ENCODE peak calls at places on chromosomes 2 and 18, in seven cellular contexts. T, V, O, P, I, K and N are unnamed samples.
A peak's percentile ranks its signal among the peaks of the same experiment; 100 is the strongest.

GRCh38 chr2:16075045-16076012 is 135.0 kb downstream of the MYCN start:
- DNase-seq in T (no peak), V (no peak), O (no peak), P (no peak), I (no peak), K (no peak), N (no peak)

GRCh38 chr2:196277002-196277401 is 105.6 kb upstream of the STK17B start:
- DNase-seq in T (no peak), V (peak; percentile 31), O (no peak), P (peak; percentile 30), I (no peak), K (no peak), N (peak; percentile 50)

GRCh38 chr18:74638210-74638609 is 40.5 kb downstream of the ZNF407 start:
- DNase-seq in T (no peak), V (no peak), O (no peak), P (no peak), I (no peak), K (no peak), N (no peak)

GRCh38 chr2:106623424-106623823 is 136.3 kb downstream of the CD8B2 start:
- DNase-seq in T (no peak), V (no peak), O (no peak), P (no peak), I (no peak), K (no peak), N (no peak)

GRCh38 chr2:202387608-202388342 is 11.6 kb downstream of the BMPR2 start:
- DNase-seq in T (no peak), V (no peak), O (no peak), P (no peak), I (no peak), K (no peak), N (peak; percentile 16)

GRCh38 chr2:228658998-228659397 is 477.5 kb upstream of the SPHKAP start:
- DNase-seq in T (no peak), V (no peak), O (no peak), P (no peak), I (no peak), K (no peak), N (no peak)

GRCh38 chr2:230129343-230129742 is 60.6 kb upstream of the SLC16A14 start:
- DNase-seq in T (no peak), V (no peak), O (no peak), P (no peak), I (no peak), K (no peak), N (no peak)

GRCh38 chr2:223918671-223919134 is 26.4 kb downstream of the WDFY1 start:
- DNase-seq in T (no peak), V (no peak), O (no peak), P (no peak), I (no peak), K (no peak), N (no peak)

GRCh38 chr2:46954951-46955571 is 39.5 kb upstream of the MCFD2 start:
- DNase-seq in T (peak; percentile 55), V (no peak), O (no peak), P (peak; percentile 47), I (no peak), K (peak; percentile 86), N (no peak)

GRCh38 chr2:64859208-64860161 is 129.7 kb upstream of the SLC1A4 start:
- DNase-seq in T (no peak), V (peak; percentile 61), O (no peak), P (peak; percentile 91), I (no peak), K (peak; percentile 86), N (no peak)

GRCh38 chr2:222977121-222977520 is 74.9 kb upstream of the KCNE4 start:
- DNase-seq in T (no peak), V (no peak), O (no peak), P (no peak), I (no peak), K (no peak), N (no peak)

GRCh38 chr2:68885811-68886075 is 14.5 kb upstream of the BMP10 start:
- DNase-seq in T (no peak), V (no peak), O (no peak), P (no peak), I (no peak), K (no peak), N (no peak)